ENCODE peak calls at places on chromosomes 5 and 9, in seven cellular contexts. S is right lobe of liver, Y is tibial artery, L is sigmoid colon, R is pancreas, D is Peyer's patch, Z is body of pancreas. A is an unnamed sample. For H3K27me3, the result is how much of the 10 kb centered on the place peaks cover.

GRCh38 chr5:111135946-111136345 is 43.8 kb downstream of the WDR36 start:
- DNase-seq in S (no peak), Y (no peak), L (no peak), R (no peak), D (no peak), Z (no peak), A (peak)

GRCh38 chr9:37522971-37523370 is 37.2 kb downstream of the POLR1E start:
- DNase-seq in S (no peak), Y (no peak), L (no peak), R (peak), D (no peak), Z (no peak), A (no peak)

GRCh38 chr9:21801683-21802417 is 586 bp upstream of the MTAP start:
- DNase-seq in S (peak), Y (peak), L (peak), R (peak), D (peak), Z (peak), A (peak)

GRCh38 chr5:138230981-138231589 is 18.0 kb upstream of the CDC23 start:
- DNase-seq in S (no peak), Y (no peak), L (no peak), R (no peak), D (no peak), Z (peak), A (no peak)

GRCh38 chr9:127049044-127049443 is 73.4 kb downstream of the ANGPTL2 start:
- DNase-seq in S (no peak), Y (peak), L (peak), R (no peak), D (no peak), Z (peak), A (no peak)

GRCh38 chr5:120124961-120125360 is 339.1 kb upstream of the PRR16 start:
- DNase-seq in S (no peak), Y (no peak), L (no peak), R (no peak), D (no peak), Z (no peak), A (no peak)

GRCh38 chr5:90939208-90939607 is 380.6 kb downstream of the ADGRV1 start:
- DNase-seq in S (no peak), Y (no peak), L (no peak), R (no peak), D (no peak), Z (no peak), A (no peak)

GRCh38 chr9:76453785-76454184 is 5.2 kb upstream of the GCNT1 start:
- DNase-seq in S (no peak), Y (no peak), L (no peak), R (no peak), D (no peak), Z (no peak), A (no peak)

GRCh38 chr5:80147119-80147815 is 108.6 kb downstream of the SERINC5 start:
- DNase-seq in S (no peak), Y (no peak), L (no peak), R (no peak), D (no peak), Z (no peak), A (no peak)

DNA sequence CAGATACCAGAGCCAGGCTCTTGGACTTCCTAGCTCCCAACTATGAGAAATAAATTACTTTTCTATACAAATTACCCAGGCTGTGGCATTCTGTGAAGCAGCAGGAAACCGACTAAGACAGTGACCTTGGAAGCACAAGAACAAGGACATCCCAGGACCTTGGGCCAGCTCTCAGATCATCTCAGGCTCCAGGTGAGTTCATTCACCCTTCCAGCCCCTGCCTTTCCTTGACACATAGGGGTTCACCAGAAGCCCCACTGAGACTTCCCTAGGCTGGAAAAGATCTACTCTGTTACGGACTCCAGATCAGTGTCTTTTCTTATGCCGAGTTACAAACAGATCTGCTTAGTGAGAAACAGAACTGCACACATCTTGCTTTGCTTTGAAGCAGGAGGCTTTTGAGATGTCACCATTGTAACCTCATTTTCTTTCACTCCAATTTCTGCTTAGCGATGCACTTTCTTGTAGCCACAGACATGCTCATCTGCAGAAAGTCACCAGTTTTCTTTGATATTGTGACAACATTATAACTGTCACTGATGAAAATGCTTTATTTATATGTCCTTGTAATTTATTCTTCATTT is 8.2 kb downstream of the CD180 start:
- DNase-seq in S (no peak), Y (no peak), L (no peak), R (no peak), D (no peak), Z (no peak), A (no peak)
- TF ChIP-seq CTCF in S (no peak), Y (no peak), L (no peak), R (no peak), D (no peak), Z (no peak), A (no peak)

GRCh38 chr5:146366904-146367303 is 28.3 kb downstream of the POU4F3 start:
- DNase-seq in S (no peak), Y (no peak), L (no peak), R (no peak), D (no peak), Z (no peak), A (no peak)

GRCh38 chr5:146359836-146360235 is 21.2 kb downstream of the POU4F3 start:
- DNase-seq in S (no peak), Y (no peak), L (no peak), R (no peak), D (no peak), Z (no peak), A (no peak)

GRCh38 chr5:146368137-146368536 is 29.5 kb downstream of the POU4F3 start:
- DNase-seq in S (no peak), Y (no peak), L (no peak), R (no peak), D (no peak), Z (no peak), A (no peak)

GRCh38 chr5:146369691-146370090 is 31.1 kb downstream of the POU4F3 start:
- DNase-seq in S (no peak), Y (no peak), L (no peak), R (no peak), D (no peak), Z (no peak), A (no peak)

GRCh38 chr5:146365618-146366017 is 27.0 kb downstream of the POU4F3 start:
- DNase-seq in S (no peak), Y (no peak), L (no peak), R (no peak), D (no peak), Z (no peak), A (no peak)
- H3K27me3 ChIP-seq in S (under half), Y (under half), L (under half), R (under half), D (under half), Z (under half), A (under half)

GRCh38 chr5:121221483-121221882 is 630.2 kb upstream of the FTMT start:
- DNase-seq in S (no peak), Y (no peak), L (peak), R (no peak), D (no peak), Z (no peak), A (no peak)

DNA sequence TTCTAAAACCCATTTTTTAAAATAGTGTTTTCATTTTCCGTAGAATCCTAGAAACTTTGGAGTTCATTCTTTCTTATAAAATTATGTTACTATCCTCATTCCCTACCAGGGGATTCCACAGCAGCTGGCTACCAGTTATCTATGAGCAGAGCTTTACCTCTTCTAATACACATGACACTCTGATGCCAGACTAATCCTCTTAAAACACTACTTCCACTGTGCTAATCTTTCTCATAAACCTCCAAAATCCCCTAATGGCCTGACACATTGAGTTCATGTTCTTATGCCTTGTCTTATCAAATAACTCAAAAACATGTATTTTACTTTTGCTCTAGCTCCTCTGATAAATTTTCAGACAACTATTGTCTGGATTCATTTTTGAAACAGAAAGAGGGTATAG is 633.6 kb upstream of the FTMT start:
- DNase-seq in S (no peak), Y (no peak), L (no peak), R (no peak), D (no peak), Z (no peak), A (no peak)
- TF ChIP-seq CTCF in S (no peak), Y (no peak), L (no peak), R (no peak), D (no peak), Z (no peak), A (no peak)

GRCh38 chr9:97808415-97808814 is 44.6 kb upstream of the FOXE1 start:
- DNase-seq in S (no peak), Y (no peak), L (no peak), R (no peak), D (no peak), Z (no peak), A (no peak)
- H3K27me3 ChIP-seq in S (under half), Y (under half), L (under half), R (under half), D (under half), Z (under half), A (under half)

DNA sequence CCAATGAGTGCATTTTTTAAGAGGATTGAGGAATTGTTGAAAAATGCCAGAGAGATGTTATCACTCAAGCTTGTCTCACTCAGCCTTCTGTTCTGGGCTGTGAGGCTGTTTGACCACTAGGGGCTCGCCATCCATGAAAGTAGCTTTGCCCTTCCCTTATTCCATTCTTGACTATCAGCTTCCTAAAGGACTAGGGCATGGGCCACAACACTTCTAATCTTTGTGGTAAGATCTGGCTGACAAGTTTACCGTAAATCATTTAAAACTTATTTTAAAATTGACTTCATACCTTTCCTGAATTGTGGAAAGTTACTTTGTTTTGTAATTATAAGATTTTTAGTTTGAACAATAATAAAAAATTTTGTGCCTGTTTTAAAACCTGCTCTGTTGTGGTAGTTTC is 49.5 kb downstream of the TJP2 start:
- DNase-seq in S (no peak), Y (no peak), L (no peak), R (no peak), D (no peak), Z (peak), A (no peak)
- TF ChIP-seq CTCF in S (peak), Y (peak), L (peak), R (no peak), D (peak), Z (peak), A (peak)

GRCh38 chr5:14871084-14871572 is 450 bp downstream of the ANKH start:
- DNase-seq in S (peak), Y (peak), L (peak), R (peak), D (peak), Z (peak), A (peak)

GRCh38 chr5:14871573-14872069 is at the start of gene ANKH:
- DNase-seq in S (peak), Y (peak), L (peak), R (peak), D (peak), Z (peak), A (peak)

GRCh38 chr5:14868771-14869170 is 2.8 kb downstream of the ANKH start:
- DNase-seq in S (no peak), Y (no peak), L (no peak), R (no peak), D (no peak), Z (no peak), A (no peak)

GRCh38 chr5:14869286-14870164 is 2.1 kb downstream of the ANKH start:
- DNase-seq in S (no peak), Y (no peak), L (no peak), R (no peak), D (no peak), Z (no peak), A (no peak)

DNA sequence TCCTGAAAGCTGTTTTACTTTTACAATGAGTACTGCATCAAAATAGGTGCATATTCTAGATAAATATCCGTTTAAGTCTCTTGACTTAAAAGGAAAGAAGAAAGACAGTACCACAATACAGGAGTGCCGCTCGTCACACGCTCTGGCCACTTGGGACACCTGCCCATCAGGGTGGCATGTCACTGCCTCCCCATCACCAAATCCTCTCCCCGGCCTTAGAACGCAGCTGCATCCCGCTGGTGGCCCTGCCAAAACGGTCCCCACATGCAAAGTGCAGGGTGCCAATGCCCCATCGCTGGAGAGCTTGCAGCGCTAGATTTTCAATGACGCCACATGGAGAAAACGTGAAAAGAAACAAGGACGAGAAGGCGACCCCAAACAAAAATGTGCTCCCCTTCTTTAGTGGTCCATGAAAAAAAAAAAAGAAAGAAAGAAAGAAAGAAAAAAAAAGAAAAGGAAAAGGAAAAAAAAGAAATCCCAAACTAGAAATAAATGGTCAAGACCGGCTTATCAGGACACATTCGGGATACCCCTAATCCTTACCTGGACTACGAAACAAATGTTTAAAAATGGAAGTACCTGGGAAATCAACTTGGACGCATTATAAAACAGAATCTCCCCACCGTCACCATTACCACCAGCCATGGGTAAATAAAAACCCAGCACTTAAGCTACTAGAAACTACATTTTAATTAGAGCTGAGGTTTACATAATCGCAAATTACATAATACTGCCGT is 1.1 kb downstream of the ANKH start:
- DNase-seq in S (peak), Y (no peak), L (no peak), R (no peak), D (no peak), Z (no peak), A (no peak)
- H3K27me3 ChIP-seq in S (under half), Y (under half), L (under half), R (under half), D (under half), Z (under half), A (under half)

DNA sequence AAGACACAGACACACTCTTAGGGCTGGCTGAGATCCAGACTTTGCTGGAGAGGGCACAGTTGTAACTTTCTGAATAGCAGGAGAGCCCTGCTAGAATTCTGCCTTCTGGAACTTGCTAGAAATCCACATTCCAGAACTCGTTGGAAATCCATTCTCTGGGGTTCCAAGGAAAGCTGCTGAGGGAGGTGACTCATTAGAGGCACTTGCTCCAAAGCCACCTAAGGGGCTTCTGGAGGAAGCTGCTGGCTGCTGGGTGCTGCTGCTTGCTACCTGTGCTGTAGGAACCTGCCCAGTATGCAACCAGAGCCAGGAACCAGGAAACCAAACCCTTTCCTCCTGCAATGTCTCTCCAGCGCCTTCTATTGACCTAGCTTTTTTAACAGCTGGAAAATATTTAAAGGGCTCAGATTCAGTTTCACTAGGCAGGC is 4.1 kb upstream of the TLE4 start:
- DNase-seq in S (no peak), Y (no peak), L (no peak), R (no peak), D (no peak), Z (no peak), A (no peak)
- TF ChIP-seq CTCF in S (no peak), Y (no peak), L (no peak), R (no peak), D (no peak), Z (no peak), A (no peak)

GRCh38 chr5:91556-92263 is at the start of gene PLEKHG4B:
- DNase-seq in S (no peak), Y (no peak), L (no peak), R (no peak), D (no peak), Z (no peak), A (no peak)

GRCh38 chr5:92391-93220 is 638 bp downstream of the PLEKHG4B start:
- DNase-seq in S (no peak), Y (no peak), L (no peak), R (no peak), D (no peak), Z (no peak), A (no peak)

GRCh38 chr5:95241-95980 is 3.4 kb downstream of the PLEKHG4B start:
- DNase-seq in S (no peak), Y (no peak), L (no peak), R (no peak), D (no peak), Z (no peak), A (no peak)

GRCh38 chr5:94113-94892 is 2.3 kb downstream of the PLEKHG4B start:
- DNase-seq in S (no peak), Y (no peak), L (no peak), R (no peak), D (no peak), Z (no peak), A (no peak)

GRCh38 chr5:93221-93980 is 1.4 kb downstream of the PLEKHG4B start:
- DNase-seq in S (no peak), Y (no peak), L (no peak), R (no peak), D (no peak), Z (no peak), A (no peak)
- H3K27me3 ChIP-seq in S (under half), Y (half or more), L (under half), R (under half), D (under half), Z (under half), A (half or more)

GRCh38 chr9:7097040-7097715 is 339.4 kb downstream of the KDM4C start:
- DNase-seq in S (no peak), Y (no peak), L (no peak), R (no peak), D (no peak), Z (no peak), A (no peak)

GRCh38 chr9:7093040-7093439 is 335.3 kb downstream of the KDM4C start:
- DNase-seq in S (no peak), Y (no peak), L (no peak), R (no peak), D (no peak), Z (no peak), A (no peak)

GRCh38 chr9:7095054-7095453 is 337.3 kb downstream of the KDM4C start:
- DNase-seq in S (no peak), Y (no peak), L (no peak), R (no peak), D (no peak), Z (no peak), A (no peak)

GRCh38 chr9:7094576-7094975 is 336.8 kb downstream of the KDM4C start:
- DNase-seq in S (no peak), Y (no peak), L (no peak), R (no peak), D (no peak), Z (no peak), A (no peak)

GRCh38 chr9:7094052-7094451 is 336.3 kb downstream of the KDM4C start:
- DNase-seq in S (no peak), Y (no peak), L (no peak), R (no peak), D (no peak), Z (no peak), A (peak)
- TF ChIP-seq CTCF in S (no peak), Y (no peak), L (no peak), R (no peak), D (peak), Z (no peak), A (peak)

GRCh38 chr5:74035521-74035937 is 409.5 kb downstream of the ARHGEF28 start:
- DNase-seq in S (no peak), Y (peak), L (no peak), R (no peak), D (no peak), Z (peak), A (no peak)
- H3K27me3 ChIP-seq in S (under half), Y (under half), L (under half), R (under half), D (under half), Z (under half), A (under half)

A was measured in dorsolateral prefrontal cortex.